ENCODE peak calls at places on chromosomes 3 and 15, in ten cellular contexts. H, W, B, R, C, Z, V, I, J and X are unnamed samples.
A peak's percentile ranks its signal among the peaks of the same experiment; 100 is the strongest.

GRCh38 chr3:21839592-21839991 is 88.6 kb upstream of the ZNF385D start:
- DNase-seq in J (no peak), V (peak; percentile 29), Z (no peak), I (no peak), C (no peak), R (peak; percentile 12), W (peak; percentile 96), H (peak; percentile 68), B (no peak), X (no peak)

GRCh38 chr3:66762888-66763287 is 235.2 kb upstream of the KBTBD8 start:
- DNase-seq in C (no peak), B (no peak), W (no peak), R (no peak), J (no peak), H (no peak), Z (no peak), I (no peak), V (no peak), X (no peak)

GRCh38 chr15:35279811-35280210 is 194.7 kb upstream of the NANOGP8 start:
- DNase-seq in J (no peak), I (no peak), V (no peak), H (no peak), C (no peak), B (no peak), Z (no peak), W (peak; percentile 65), R (no peak), X (no peak)

GRCh38 chr3:40524571-40525285 is at the start of gene ZNF621:
- DNase-seq in Z (peak; percentile 96), C (peak; percentile 99), I (peak; percentile 75), B (peak; percentile 92), H (peak; percentile 89), W (peak; percentile 95), R (peak; percentile 95), V (peak; percentile 91), J (peak; percentile 85), X (peak; percentile 89)

GRCh38 chr3:114060906-114061655 is 4.5 kb downstream of the QTRT2 start:
- DNase-seq in H (no peak), Z (no peak), J (no peak), B (no peak), V (no peak), R (no peak), C (no peak), W (no peak), I (no peak), X (no peak)

GRCh38 chr3:33360136-33360825 is 79.9 kb downstream of the UBP1 start:
- DNase-seq in R (no peak), C (no peak), H (peak; percentile 95), I (no peak), B (no peak), Z (no peak), V (no peak), J (no peak), W (peak; percentile 84), X (peak; percentile 34)

GRCh38 chr15:54277834-54278233 is 299.6 kb downstream of the UNC13C start:
- DNase-seq in R (no peak), W (no peak), C (no peak), I (no peak), H (no peak), B (no peak), V (no peak), Z (no peak), J (no peak), X (no peak)

GRCh38 chr15:68403161-68403941 is 28.6 kb downstream of the ITGA11 start:
- DNase-seq in C (no peak), V (no peak), B (peak; percentile 9), Z (no peak), I (no peak), R (no peak), W (no peak), J (peak; percentile 15), H (no peak), X (no peak)

GRCh38 chr3:176430244-176430893 is 766.9 kb downstream of the TBL1XR1 start:
- DNase-seq in B (no peak), H (peak; percentile 72), Z (no peak), J (no peak), W (peak; percentile 70), I (no peak), C (no peak), V (peak; percentile 42), R (peak; percentile 33), X (peak; percentile 7)

GRCh38 chr3:186772281-186772885 is 11.0 kb upstream of the EIF4A2 start:
- DNase-seq in I (no peak), R (no peak), Z (no peak), W (no peak), B (no peak), J (no peak), C (no peak), V (no peak), H (no peak), X (no peak)

GRCh38 chr15:85964471-85964870 is 115.2 kb upstream of the AGBL1 start:
- DNase-seq in I (no peak), C (no peak), R (no peak), B (no peak), H (no peak), V (no peak), J (peak; percentile 48), Z (no peak), W (no peak), X (no peak)

GRCh38 chr3:11546657-11547302 is 96.9 kb downstream of the VGLL4 start:
- DNase-seq in Z (no peak), I (no peak), V (no peak), C (no peak), H (no peak), W (no peak), B (no peak), R (no peak), J (no peak), X (no peak)

GRCh38 chr3:25783661-25784512 is 644 bp upstream of the NGLY1 start:
- DNase-seq in J (peak; percentile 46), H (peak; percentile 31), V (peak; percentile 62), Z (no peak), W (peak; percentile 63), I (no peak), R (peak; percentile 69), C (no peak), B (no peak), X (peak; percentile 34)

GRCh38 chr15:74958908-74959642 is 2.5 kb upstream of the RPP25 start:
- DNase-seq in I (no peak), C (no peak), H (no peak), Z (no peak), B (no peak), V (peak; percentile 19), R (no peak), J (no peak), W (no peak), X (no peak)

GRCh38 chr3:135989247-135989646 is 23.7 kb downstream of the PPP2R3A start:
- DNase-seq in V (no peak), B (no peak), C (no peak), Z (no peak), H (no peak), R (no peak), W (peak; percentile 80), J (no peak), I (no peak), X (no peak)

GRCh38 chr3:25455316-25456232 is 27.5 kb downstream of the RARB start:
- DNase-seq in Z (peak; percentile 64), C (no peak), V (no peak), I (no peak), H (no peak), W (peak; percentile 77), B (peak; percentile 49), R (no peak), J (peak; percentile 50), X (no peak)

GRCh38 chr15:45448066-45448510 is 69.7 kb upstream of the GATM start:
- DNase-seq in C (peak; percentile 81), W (peak; percentile 46), V (no peak), B (no peak), H (peak; percentile 34), Z (no peak), J (peak; percentile 53), R (no peak), I (no peak), X (no peak)

GRCh38 chr3:180018588-180018987 is 18.1 kb downstream of the PEX5L start:
- DNase-seq in R (no peak), C (no peak), H (peak; percentile 10), W (no peak), J (no peak), B (no peak), I (no peak), V (no peak), Z (no peak), X (no peak)

GRCh38 chr15:22806664-22807063 is 20.2 kb downstream of the NIPA1 start:
- DNase-seq in R (no peak), Z (no peak), C (no peak), I (no peak), H (no peak), B (no peak), J (no peak), W (no peak), V (no peak), X (no peak)
- H3K4me1 ChIP-seq in R (peaks cover 4% of the 10 kb centered on the region), Z (no peaks in the 10 kb centered on the region), C (no peaks in the 10 kb centered on the region), I (no peaks in the 10 kb centered on the region), H (no peaks in the 10 kb centered on the region), B (no peaks in the 10 kb centered on the region), J (peaks cover 5% of the 10 kb centered on the region), W (no peaks in the 10 kb centered on the region), V (no peaks in the 10 kb centered on the region), X (peaks cover 1% of the 10 kb centered on the region)

GRCh38 chr3:152609891-152610290 is 225.0 kb upstream of the P2RY1 start:
- DNase-seq in V (no peak), C (no peak), W (no peak), J (no peak), Z (no peak), B (no peak), H (no peak), R (no peak), I (no peak), X (no peak)
- H3K27me3 ChIP-seq in V (no peaks in the 10 kb centered on the region), C (no peaks in the 10 kb centered on the region), W (no peaks in the 10 kb centered on the region), J (no peaks in the 10 kb centered on the region), Z (no peaks in the 10 kb centered on the region), B (no peaks in the 10 kb centered on the region), H (peaks cover 4% of the 10 kb centered on the region), R (no peaks in the 10 kb centered on the region), I (no peaks in the 10 kb centered on the region), X (no peaks in the 10 kb centered on the region)

GRCh38 chr15:91866971-91867372 is 13.5 kb downstream of the SLCO3A1 start:
- DNase-seq in I (no peak), H (no peak), C (peak; percentile 83), V (no peak), B (peak; percentile 57), R (no peak), W (peak; percentile 64), Z (peak; percentile 59), J (no peak), X (no peak)
- H3K4me1 ChIP-seq in I (peaks cover 54% of the 10 kb centered on the region), H (peaks cover 30% of the 10 kb centered on the region), C (peaks cover 32% of the 10 kb centered on the region), V (peaks cover 45% of the 10 kb centered on the region), B (peaks cover 5% of the 10 kb centered on the region), R (no peaks in the 10 kb centered on the region), W (peaks cover 30% of the 10 kb centered on the region), Z (peaks cover 49% of the 10 kb centered on the region), J (no peaks in the 10 kb centered on the region), X (no peaks in the 10 kb centered on the region)

DNA sequence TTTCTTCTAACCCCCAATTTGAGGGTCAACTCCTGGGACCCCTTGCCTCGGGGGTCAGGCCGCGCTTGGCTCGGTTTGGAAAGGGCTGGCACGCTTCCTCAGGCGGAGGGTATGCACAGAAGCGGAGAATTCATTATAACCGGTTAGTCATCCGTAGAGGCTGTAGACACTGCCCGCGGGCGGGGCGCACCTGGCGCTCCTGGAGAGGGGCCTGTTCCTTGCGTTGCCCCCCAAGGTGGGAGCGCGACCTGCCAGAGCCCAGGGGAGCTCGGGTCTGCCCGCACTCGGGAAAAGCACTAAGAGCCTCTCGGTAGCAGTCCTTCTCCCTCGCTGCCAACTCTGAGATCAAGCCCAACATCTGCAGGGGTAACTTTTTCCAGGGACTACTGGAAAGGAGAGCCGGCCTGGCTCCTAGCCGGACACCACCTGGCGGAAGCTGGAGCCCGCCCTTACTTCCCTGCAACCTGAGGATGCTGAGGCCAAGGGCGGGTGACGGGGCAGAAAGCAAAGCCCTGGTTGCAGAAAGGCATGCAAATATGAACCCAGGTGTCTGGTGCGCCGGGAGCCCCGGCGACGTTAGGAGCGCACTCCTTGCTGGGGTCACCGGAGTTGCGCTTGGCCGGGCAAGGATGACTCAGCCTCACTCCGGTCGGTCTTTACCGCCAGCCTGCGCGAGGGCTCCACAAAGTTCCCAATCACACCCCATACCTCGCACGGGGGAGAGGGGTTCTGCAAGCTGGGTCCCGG is 1.5 kb upstream of the CACNA2D3 start:
- DNase-seq in W (peak; percentile 32), B (no peak), C (peak; percentile 76), H (no peak), I (no peak), V (peak; percentile 33), J (no peak), R (no peak), Z (peak; percentile 67), X (no peak)
- H3K27me3 ChIP-seq in W (peaks cover 42% of the 10 kb centered on the region), B (no peaks in the 10 kb centered on the region), C (peaks cover 91% of the 10 kb centered on the region), H (peaks cover 61% of the 10 kb centered on the region), I (peaks cover 18% of the 10 kb centered on the region), V (no peaks in the 10 kb centered on the region), J (peaks cover 50% of the 10 kb centered on the region), R (peaks cover 4% of the 10 kb centered on the region), Z (no peaks in the 10 kb centered on the region), X (peaks cover 21% of the 10 kb centered on the region)